ENCODE peak calls at places on chromosomes 7 and 10, in seven cellular contexts. One of them, this sample, is unnamed.

GRCh38 chr7:74056096-74056915 is 27.3 kb upstream of the LIMK1 start:
- DNase-seq in uterus: no peak
- DNase-seq in Peyer's patch: no peak
- DNase-seq in body of pancreas: no peak
- DNase-seq in sigmoid colon: no peak
- DNase-seq in tibial nerve: no peak
- DNase-seq in ovary: no peak
- DNase-seq in this sample: no peak

GRCh38 chr10:99913831-99914235 is 95.9 kb downstream of the DNMBP start:
- DNase-seq in body of pancreas: peak
- DNase-seq in ovary: no peak
- DNase-seq in uterus: no peak
- DNase-seq in sigmoid colon: no peak
- DNase-seq in tibial nerve: no peak
- DNase-seq in Peyer's patch: no peak
- DNase-seq in this sample: no peak

GRCh38 chr10:126001579-126001978 is 105.2 kb downstream of the FANK1 start:
- DNase-seq in body of pancreas: peak
- DNase-seq in uterus: no peak
- DNase-seq in ovary: peak
- DNase-seq in Peyer's patch: no peak
- DNase-seq in tibial nerve: no peak
- DNase-seq in sigmoid colon: no peak
- DNase-seq in this sample: no peak

GRCh38 chr7:2948794-2949193 is 94.9 kb downstream of the CARD11 start:
- DNase-seq in Peyer's patch: no peak
- DNase-seq in tibial nerve: no peak
- DNase-seq in sigmoid colon: no peak
- DNase-seq in uterus: no peak
- DNase-seq in body of pancreas: no peak
- DNase-seq in ovary: no peak
- DNase-seq in this sample: no peak

GRCh38 chr10:7601023-7601656 is 65.6 kb downstream of the ITIH5 start:
- DNase-seq in tibial nerve: no peak
- DNase-seq in sigmoid colon: no peak
- DNase-seq in uterus: no peak
- DNase-seq in Peyer's patch: no peak
- DNase-seq in ovary: no peak
- DNase-seq in body of pancreas: no peak
- DNase-seq in this sample: no peak

GRCh38 chr10:6025683-6026225 is 36.4 kb downstream of the IL2RA start:
- DNase-seq in sigmoid colon: no peak
- DNase-seq in body of pancreas: no peak
- DNase-seq in uterus: no peak
- DNase-seq in ovary: no peak
- DNase-seq in Peyer's patch: no peak
- DNase-seq in tibial nerve: no peak
- DNase-seq in this sample: no peak

GRCh38 chr7:99083068-99083651 is 60.7 kb downstream of the SMURF1 start:
- DNase-seq in uterus: no peak
- DNase-seq in tibial nerve: no peak
- DNase-seq in Peyer's patch: no peak
- DNase-seq in body of pancreas: no peak
- DNase-seq in sigmoid colon: no peak
- DNase-seq in ovary: no peak
- DNase-seq in this sample: no peak

GRCh38 chr7:30931161-30931926 is 19.7 kb downstream of the AQP1 start:
- DNase-seq in Peyer's patch: peak
- DNase-seq in uterus: peak
- DNase-seq in body of pancreas: peak
- DNase-seq in tibial nerve: no peak
- DNase-seq in ovary: no peak
- DNase-seq in sigmoid colon: peak
- DNase-seq in this sample: peak

GRCh38 chr10:77801474-77802238 is 124.9 kb downstream of the DLG5 start:
- DNase-seq in tibial nerve: no peak
- DNase-seq in Peyer's patch: no peak
- DNase-seq in uterus: no peak
- DNase-seq in sigmoid colon: no peak
- DNase-seq in body of pancreas: no peak
- DNase-seq in ovary: no peak
- DNase-seq in this sample: peak

GRCh38 chr10:92590623-92591549 is 2.0 kb upstream of the KIF11 start:
- DNase-seq in ovary: peak
- DNase-seq in Peyer's patch: peak
- DNase-seq in sigmoid colon: no peak
- DNase-seq in tibial nerve: peak
- DNase-seq in body of pancreas: peak
- DNase-seq in uterus: peak
- DNase-seq in this sample: peak

GRCh38 chr10:92593553-92594046 is 670 bp downstream of the KIF11 start:
- DNase-seq in Peyer's patch: no peak
- DNase-seq in ovary: no peak
- DNase-seq in sigmoid colon: no peak
- DNase-seq in body of pancreas: no peak
- DNase-seq in uterus: no peak
- DNase-seq in tibial nerve: no peak
- DNase-seq in this sample: no peak

GRCh38 chr10:92594194-92594593 is 1.3 kb downstream of the KIF11 start:
- DNase-seq in body of pancreas: no peak
- DNase-seq in Peyer's patch: no peak
- DNase-seq in uterus: no peak
- DNase-seq in sigmoid colon: no peak
- DNase-seq in ovary: no peak
- DNase-seq in tibial nerve: no peak
- DNase-seq in this sample: no peak

GRCh38 chr10:92592761-92593552 is at the start of gene KIF11:
- DNase-seq in sigmoid colon: peak
- DNase-seq in uterus: peak
- DNase-seq in ovary: peak
- DNase-seq in body of pancreas: peak
- DNase-seq in Peyer's patch: peak
- DNase-seq in tibial nerve: peak
- DNase-seq in this sample: peak

GRCh38 chr10:92591550-92592140 is 1.3 kb upstream of the KIF11 start:
- DNase-seq in ovary: peak
- DNase-seq in Peyer's patch: peak
- DNase-seq in sigmoid colon: peak
- DNase-seq in body of pancreas: peak
- DNase-seq in uterus: peak
- DNase-seq in tibial nerve: peak
- DNase-seq in this sample: peak
- TF ChIP-seq POLR2A in ovary: peak
- TF ChIP-seq POLR2A in Peyer's patch: peak
- TF ChIP-seq POLR2A in sigmoid colon: peak
- TF ChIP-seq POLR2A in body of pancreas: peak
- TF ChIP-seq POLR2A in uterus: peak
- TF ChIP-seq POLR2A in tibial nerve: peak
- TF ChIP-seq POLR2A in this sample: peak

GRCh38 chr10:129467346-129468119 is 492 bp downstream of the MGMT start:
- DNase-seq in Peyer's patch: peak
- DNase-seq in tibial nerve: no peak
- DNase-seq in sigmoid colon: peak
- DNase-seq in uterus: no peak
- DNase-seq in body of pancreas: peak
- DNase-seq in ovary: no peak
- DNase-seq in this sample: no peak
- TF ChIP-seq POLR2A in Peyer's patch: no peak
- TF ChIP-seq POLR2A in tibial nerve: no peak
- TF ChIP-seq POLR2A in sigmoid colon: no peak
- TF ChIP-seq POLR2A in uterus: no peak
- TF ChIP-seq POLR2A in body of pancreas: no peak
- TF ChIP-seq POLR2A in ovary: no peak
- TF ChIP-seq POLR2A in this sample: no peak

GRCh38 chr10:89887830-89888229 is 186.4 kb downstream of the KIF20B start:
- DNase-seq in Peyer's patch: peak
- DNase-seq in body of pancreas: peak
- DNase-seq in tibial nerve: no peak
- DNase-seq in ovary: no peak
- DNase-seq in sigmoid colon: no peak
- DNase-seq in uterus: no peak
- DNase-seq in this sample: peak

GRCh38 chr10:89889610-89890009 is 188.2 kb downstream of the KIF20B start:
- DNase-seq in body of pancreas: no peak
- DNase-seq in uterus: no peak
- DNase-seq in Peyer's patch: no peak
- DNase-seq in ovary: no peak
- DNase-seq in tibial nerve: no peak
- DNase-seq in sigmoid colon: no peak
- DNase-seq in this sample: no peak

GRCh38 chr10:89891006-89891405 is 189.6 kb downstream of the KIF20B start:
- DNase-seq in tibial nerve: no peak
- DNase-seq in ovary: no peak
- DNase-seq in body of pancreas: no peak
- DNase-seq in sigmoid colon: no peak
- DNase-seq in Peyer's patch: no peak
- DNase-seq in uterus: no peak
- DNase-seq in this sample: no peak

GRCh38 chr10:89887406-89887805 is 186.0 kb downstream of the KIF20B start:
- DNase-seq in tibial nerve: no peak
- DNase-seq in Peyer's patch: no peak
- DNase-seq in uterus: no peak
- DNase-seq in body of pancreas: no peak
- DNase-seq in ovary: no peak
- DNase-seq in sigmoid colon: no peak
- DNase-seq in this sample: no peak

DNA sequence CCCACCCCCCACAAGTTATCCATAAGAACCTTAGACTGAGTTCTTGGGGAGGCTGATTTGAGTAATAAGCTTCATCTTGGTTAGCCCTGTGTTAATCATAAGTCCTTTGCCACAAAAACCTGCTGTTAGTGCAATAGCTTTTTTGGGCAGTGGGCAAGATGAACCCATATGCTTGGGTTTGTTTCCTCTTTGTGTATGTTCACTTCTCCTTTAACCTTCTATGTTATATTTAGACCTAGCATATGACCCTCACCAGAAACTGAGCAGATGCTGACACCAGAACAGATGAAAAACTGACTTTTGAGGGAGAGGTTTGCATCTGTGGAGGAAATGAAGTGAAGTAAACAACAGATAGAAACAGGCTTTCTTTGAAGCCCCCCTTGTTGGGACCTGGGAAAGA is 187.3 kb downstream of the KIF20B start:
- DNase-seq in Peyer's patch: peak
- DNase-seq in sigmoid colon: no peak
- DNase-seq in tibial nerve: peak
- DNase-seq in ovary: no peak
- DNase-seq in uterus: no peak
- DNase-seq in body of pancreas: peak
- DNase-seq in this sample: no peak
- TF ChIP-seq POLR2A in Peyer's patch: no peak
- TF ChIP-seq POLR2A in sigmoid colon: no peak
- TF ChIP-seq POLR2A in tibial nerve: no peak
- TF ChIP-seq POLR2A in ovary: no peak
- TF ChIP-seq POLR2A in uterus: no peak
- TF ChIP-seq POLR2A in body of pancreas: no peak
- TF ChIP-seq POLR2A in this sample: no peak

GRCh38 chr10:73798927-73799563 is 12.4 kb downstream of the NDST2 start:
- DNase-seq in ovary: no peak
- DNase-seq in body of pancreas: no peak
- DNase-seq in sigmoid colon: peak
- DNase-seq in Peyer's patch: no peak
- DNase-seq in uterus: no peak
- DNase-seq in tibial nerve: no peak
- DNase-seq in this sample: peak

GRCh38 chr10:73800560-73801252 is 10.7 kb downstream of the NDST2 start:
- DNase-seq in sigmoid colon: no peak
- DNase-seq in ovary: no peak
- DNase-seq in tibial nerve: no peak
- DNase-seq in uterus: no peak
- DNase-seq in body of pancreas: no peak
- DNase-seq in Peyer's patch: no peak
- DNase-seq in this sample: no peak

GRCh38 chr10:73798087-73798486 is 12.7 kb downstream of the ZSWIM8 start:
- DNase-seq in tibial nerve: no peak
- DNase-seq in sigmoid colon: peak
- DNase-seq in Peyer's patch: no peak
- DNase-seq in uterus: no peak
- DNase-seq in ovary: no peak
- DNase-seq in body of pancreas: no peak
- DNase-seq in this sample: no peak

GRCh38 chr10:73801253-73801590 is 10.2 kb downstream of the NDST2 start:
- DNase-seq in uterus: no peak
- DNase-seq in ovary: no peak
- DNase-seq in tibial nerve: no peak
- DNase-seq in body of pancreas: no peak
- DNase-seq in Peyer's patch: no peak
- DNase-seq in sigmoid colon: no peak
- DNase-seq in this sample: no peak

GRCh38 chr10:73799899-73800559 is 11.4 kb downstream of the NDST2 start:
- DNase-seq in tibial nerve: no peak
- DNase-seq in Peyer's patch: no peak
- DNase-seq in uterus: no peak
- DNase-seq in body of pancreas: no peak
- DNase-seq in ovary: no peak
- DNase-seq in sigmoid colon: no peak
- DNase-seq in this sample: no peak
- TF ChIP-seq POLR2A in tibial nerve: no peak
- TF ChIP-seq POLR2A in Peyer's patch: no peak
- TF ChIP-seq POLR2A in uterus: no peak
- TF ChIP-seq POLR2A in body of pancreas: no peak
- TF ChIP-seq POLR2A in ovary: no peak
- TF ChIP-seq POLR2A in sigmoid colon: no peak
- TF ChIP-seq POLR2A in this sample: no peak

GRCh38 chr10:101580486-101581399 is 7.3 kb downstream of the POLL start:
- DNase-seq in body of pancreas: no peak
- DNase-seq in uterus: no peak
- DNase-seq in Peyer's patch: no peak
- DNase-seq in ovary: no peak
- DNase-seq in tibial nerve: no peak
- DNase-seq in sigmoid colon: no peak
- DNase-seq in this sample: no peak

GRCh38 chr10:101579516-101579870 is 8.6 kb downstream of the POLL start:
- DNase-seq in sigmoid colon: no peak
- DNase-seq in body of pancreas: no peak
- DNase-seq in uterus: no peak
- DNase-seq in tibial nerve: no peak
- DNase-seq in Peyer's patch: no peak
- DNase-seq in ovary: no peak
- DNase-seq in this sample: no peak

GRCh38 chr10:101578192-101578591 is 9.9 kb downstream of the POLL start:
- DNase-seq in body of pancreas: no peak
- DNase-seq in Peyer's patch: no peak
- DNase-seq in tibial nerve: no peak
- DNase-seq in uterus: no peak
- DNase-seq in sigmoid colon: no peak
- DNase-seq in ovary: no peak
- DNase-seq in this sample: no peak

GRCh38 chr10:101577121-101577871 is 10.8 kb downstream of the POLL start:
- DNase-seq in Peyer's patch: no peak
- DNase-seq in body of pancreas: no peak
- DNase-seq in tibial nerve: no peak
- DNase-seq in sigmoid colon: no peak
- DNase-seq in ovary: no peak
- DNase-seq in uterus: no peak
- DNase-seq in this sample: no peak

GRCh38 chr10:101578803-101579515 is 9.1 kb downstream of the POLL start:
- DNase-seq in Peyer's patch: no peak
- DNase-seq in ovary: no peak
- DNase-seq in uterus: no peak
- DNase-seq in sigmoid colon: no peak
- DNase-seq in body of pancreas: no peak
- DNase-seq in tibial nerve: no peak
- DNase-seq in this sample: no peak
- TF ChIP-seq POLR2A in Peyer's patch: no peak
- TF ChIP-seq POLR2A in ovary: no peak
- TF ChIP-seq POLR2A in uterus: no peak
- TF ChIP-seq POLR2A in sigmoid colon: no peak
- TF ChIP-seq POLR2A in body of pancreas: no peak
- TF ChIP-seq POLR2A in tibial nerve: no peak
- TF ChIP-seq POLR2A in this sample: no peak

This sample was measured in spleen.